ENCODE peak calls at places on chromosomes 3 and 15, in five cellular contexts. U is HAP-1, N is AG09309, B is astrocyte of the spinal cord, F is choroid plexus epithelial cell. J is an unnamed sample.

GRCh38 chr3:146092230-146092629 is 68.8 kb downstream of the PLOD2 start:
- DNase-seq in U (no peak), F (peak), B (peak), N (no peak), J (no peak)

GRCh38 chr3:179541596-179541995 is 21.1 kb upstream of the ACTL6A start:
- DNase-seq in B (no peak), F (no peak), N (no peak), U (no peak), J (no peak)

GRCh38 chr3:156525808-156526207 is 29.1 kb downstream of the SSR3 start:
- DNase-seq in U (no peak), B (no peak), F (no peak), N (no peak), J (no peak)

GRCh38 chr3:114565201-114565600 is 271.4 kb downstream of the TIGIT start:
- DNase-seq in B (no peak), U (no peak), N (no peak), F (no peak), J (no peak)

GRCh38 chr15:40906947-40907802 is 12.9 kb downstream of the VPS18 start:
- DNase-seq in U (peak), F (peak), N (no peak), B (no peak), J (no peak)

GRCh38 chr3:53844262-53845102 is 1.7 kb downstream of the CHDH start:
- DNase-seq in B (no peak), F (no peak), N (no peak), U (no peak), J (no peak)

GRCh38 chr15:50880651-50881114 is 27.8 kb upstream of the AP4E1 start:
- DNase-seq in F (peak), B (peak), U (no peak), N (peak), J (no peak)

GRCh38 chr15:72472907-72473669 is 1.0 kb upstream of the ARIH1 start:
- DNase-seq in F (peak), U (no peak), N (no peak), B (peak), J (no peak)

GRCh38 chr3:189813652-189814245 is 182.6 kb downstream of the TP63 start:
- DNase-seq in F (no peak), B (no peak), N (no peak), U (no peak), J (no peak)

GRCh38 chr3:52532517-52532837 is 1.2 kb downstream of the NT5DC2 start:
- DNase-seq in N (no peak), F (peak), B (peak), U (peak), J (no peak)

GRCh38 chr3:63278171-63278999 is at the start of gene SYNPR:
- DNase-seq in U (no peak), B (no peak), N (no peak), F (no peak), J (no peak)

GRCh38 chr15:99631256-99631655 is 65.5 kb downstream of the MEF2A start:
- DNase-seq in N (no peak), F (no peak), U (no peak), B (no peak), J (no peak)

GRCh38 chr3:153448146-153448870 is 286.3 kb downstream of the RAP2B start:
- DNase-seq in B (no peak), U (no peak), N (no peak), F (no peak), J (no peak)

GRCh38 chr3:178476886-178477285 is 59.4 kb upstream of the KCNMB2 start:
- DNase-seq in B (no peak), F (no peak), U (no peak), N (peak), J (no peak)

GRCh38 chr15:50750227-50750597 is 15.3 kb downstream of the SPPL2A start:
- DNase-seq in U (no peak), B (no peak), F (no peak), N (no peak), J (no peak)

GRCh38 chr15:51168700-51169099 is 74.0 kb upstream of the TNFAIP8L3 start:
- DNase-seq in B (no peak), U (no peak), F (no peak), N (no peak), J (no peak)

GRCh38 chr3:53775834-53776251 is 70.4 kb downstream of the CHDH start:
- DNase-seq in B (no peak), F (no peak), U (peak), N (no peak), J (no peak)

GRCh38 chr3:156685198-156685597 is 10.8 kb downstream of the TIPARP start:
- DNase-seq in U (no peak), F (peak), B (peak), N (no peak), J (no peak)

GRCh38 chr3:52001443-52001974 is 5.8 kb upstream of the RPL29 start:
- DNase-seq in B (peak), F (peak), N (no peak), U (peak), J (peak)

GRCh38 chr3:31613654-31614053 is 80.9 kb downstream of the STT3B start:
- DNase-seq in U (no peak), B (no peak), F (no peak), N (no peak), J (no peak)

GRCh38 chr3:9809615-9810356 is at the start of gene TTLL3:
- DNase-seq in N (no peak), B (peak), U (no peak), F (peak), J (no peak)

GRCh38 chr15:41827290-41827879 is 507 bp upstream of the JMJD7 start:
- DNase-seq in B (no peak), F (no peak), U (peak), N (no peak), J (no peak)

GRCh38 chr3:98733055-98733777 is 29.9 kb upstream of the ST3GAL6 start:
- DNase-seq in B (peak), F (peak), N (no peak), U (peak), J (no peak)

GRCh38 chr15:25786040-25786439 is 77.1 kb downstream of the ATP10A start:
- DNase-seq in B (no peak), N (no peak), F (no peak), U (no peak), J (no peak)

GRCh38 chr3:86208782-86209181 is 782.2 kb downstream of the VGLL3 start:
- DNase-seq in N (no peak), F (no peak), B (no peak), U (no peak), J (no peak)

GRCh38 chr3:30659270-30660127 is 53.1 kb downstream of the TGFBR2 start:
- DNase-seq in N (peak), U (peak), B (peak), F (peak), J (peak)

GRCh38 chr15:89114974-89115373 is 26.7 kb downstream of the ABHD2 start:
- DNase-seq in N (no peak), B (peak), U (no peak), F (peak), J (peak)

GRCh38 chr3:100269410-100270217 is 8.8 kb downstream of the TBC1D23 start:
- DNase-seq in N (peak), U (peak), B (peak), F (peak), J (peak)

GRCh38 chr3:163043074-163043473 is 1546.5 kb downstream of the OTOL1 start:
- DNase-seq in N (no peak), U (peak), F (peak), B (no peak), J (no peak)

GRCh38 chr3:71018794-71019193 is 564.7 kb downstream of the FOXP1 start:
- DNase-seq in N (no peak), U (no peak), B (no peak), F (no peak), J (no peak)

GRCh38 chr3:77141423-77141822 is 101.5 kb downstream of the ROBO2 start:
- DNase-seq in U (no peak), N (no peak), B (no peak), F (no peak), J (no peak)

GRCh38 chr15:58401276-58401675 is 30.5 kb upstream of the LIPC start:
- DNase-seq in B (no peak), N (no peak), F (no peak), U (no peak), J (no peak)

GRCh38 chr15:64288999-64289398 is 67.0 kb downstream of the CSNK1G1 start:
- DNase-seq in N (no peak), B (no peak), U (peak), F (no peak), J (peak)

GRCh38 chr3:66858656-66859381 is 139.3 kb upstream of the KBTBD8 start:
- DNase-seq in N (no peak), U (no peak), B (no peak), F (no peak), J (no peak)

GRCh38 chr15:39878401-39878775 is 41.7 kb downstream of the GPR176 start:
- DNase-seq in F (peak), N (no peak), B (no peak), U (no peak), J (no peak)

GRCh38 chr15:99433026-99433756 is 132.6 kb upstream of the MEF2A start:
- DNase-seq in N (no peak), U (no peak), B (no peak), F (no peak), J (no peak)

GRCh38 chr3:122609798-122610559 is 32.5 kb downstream of the PARP15 start:
- DNase-seq in N (peak), F (peak), U (no peak), B (peak), J (peak)
- H3K4me3 ChIP-seq in N (no peak), F (no peak), U (no peak), B (no peak), J (no peak)

GRCh38 chr3:47440131-47440530 is 35.6 kb downstream of the SCAP start:
- DNase-seq in U (no peak), B (no peak), F (peak), N (no peak), J (no peak)

GRCh38 chr3:47436180-47436579 is 39.6 kb downstream of the SCAP start:
- DNase-seq in U (no peak), F (no peak), N (no peak), B (no peak), J (no peak)

GRCh38 chr3:47444103-47444502 is 31.6 kb downstream of the SCAP start:
- DNase-seq in U (no peak), B (no peak), N (no peak), F (peak), J (no peak)

GRCh38 chr3:47443611-47443995 is 32.1 kb downstream of the SCAP start:
- DNase-seq in U (no peak), B (no peak), N (no peak), F (no peak), J (no peak)

GRCh38 chr3:47441796-47442551 is 33.8 kb downstream of the SCAP start:
- DNase-seq in U (no peak), F (no peak), B (no peak), N (no peak), J (no peak)
- H3K4me3 ChIP-seq in U (no peak), F (no peak), B (no peak), N (no peak), J (no peak)

DNA sequence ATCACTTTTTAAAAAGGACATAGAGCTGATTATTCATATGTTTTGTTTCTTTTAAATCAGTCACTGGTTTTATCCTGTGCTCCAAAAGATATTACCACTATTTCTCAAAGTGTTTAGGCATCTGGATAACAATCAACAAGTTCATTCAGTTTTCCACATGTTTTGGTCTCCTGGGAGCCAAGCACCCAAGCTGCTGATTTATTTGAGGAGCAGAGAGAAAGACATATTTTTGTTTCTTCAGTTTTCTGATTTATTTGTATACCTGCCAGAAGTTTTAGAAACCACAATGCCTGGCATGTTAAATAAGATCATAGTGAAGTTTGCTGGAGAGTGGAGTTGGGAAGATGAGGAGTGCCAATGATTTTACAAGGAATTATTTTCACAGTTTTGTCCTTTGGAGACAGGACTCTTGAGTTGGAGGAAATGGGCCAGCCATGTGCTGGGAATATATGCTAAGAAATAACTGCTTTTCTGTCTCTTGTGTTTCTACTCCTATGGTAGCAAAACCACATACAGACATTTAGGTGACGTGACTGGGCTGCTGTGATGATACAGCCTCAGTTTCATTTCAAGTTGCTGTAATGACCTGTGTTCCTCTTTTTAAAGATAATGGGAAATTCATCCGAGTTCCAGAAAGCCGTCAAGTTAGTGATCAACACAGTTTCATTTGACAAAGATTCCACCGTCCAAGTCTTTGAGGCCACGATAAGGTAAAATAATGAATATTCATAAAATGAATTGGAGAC is 11.7 kb downstream of the EDEM1 start:
- DNase-seq in U (no peak), B (no peak), F (no peak), N (no peak), J (no peak)
- H3K4me3 ChIP-seq in U (no peak), B (no peak), F (no peak), N (no peak), J (no peak)

GRCh38 chr3:72889310-72890165 is 1.7 kb downstream of the GXYLT2 start:
- DNase-seq in F (no peak), N (no peak), U (no peak), B (peak), J (no peak)
- H3K4me3 ChIP-seq in F (peak), N (no peak), U (no peak), B (peak), J (peak)

GRCh38 chr3:184259878-184260570 is 1.3 kb downstream of the CAMK2N2 start:
- DNase-seq in B (no peak), N (no peak), U (peak), F (peak), J (no peak)

GRCh38 chr3:184262927-184263179 is 1.5 kb upstream of the CAMK2N2 start:
- DNase-seq in B (no peak), F (no peak), N (no peak), U (no peak), J (no peak)

GRCh38 chr3:184261270-184262165 is at the start of gene CAMK2N2:
- DNase-seq in F (peak), N (no peak), U (peak), B (peak), J (no peak)

GRCh38 chr3:184260571-184261269 is 633 bp downstream of the CAMK2N2 start:
- DNase-seq in N (no peak), B (no peak), U (peak), F (no peak), J (no peak)

DNA sequence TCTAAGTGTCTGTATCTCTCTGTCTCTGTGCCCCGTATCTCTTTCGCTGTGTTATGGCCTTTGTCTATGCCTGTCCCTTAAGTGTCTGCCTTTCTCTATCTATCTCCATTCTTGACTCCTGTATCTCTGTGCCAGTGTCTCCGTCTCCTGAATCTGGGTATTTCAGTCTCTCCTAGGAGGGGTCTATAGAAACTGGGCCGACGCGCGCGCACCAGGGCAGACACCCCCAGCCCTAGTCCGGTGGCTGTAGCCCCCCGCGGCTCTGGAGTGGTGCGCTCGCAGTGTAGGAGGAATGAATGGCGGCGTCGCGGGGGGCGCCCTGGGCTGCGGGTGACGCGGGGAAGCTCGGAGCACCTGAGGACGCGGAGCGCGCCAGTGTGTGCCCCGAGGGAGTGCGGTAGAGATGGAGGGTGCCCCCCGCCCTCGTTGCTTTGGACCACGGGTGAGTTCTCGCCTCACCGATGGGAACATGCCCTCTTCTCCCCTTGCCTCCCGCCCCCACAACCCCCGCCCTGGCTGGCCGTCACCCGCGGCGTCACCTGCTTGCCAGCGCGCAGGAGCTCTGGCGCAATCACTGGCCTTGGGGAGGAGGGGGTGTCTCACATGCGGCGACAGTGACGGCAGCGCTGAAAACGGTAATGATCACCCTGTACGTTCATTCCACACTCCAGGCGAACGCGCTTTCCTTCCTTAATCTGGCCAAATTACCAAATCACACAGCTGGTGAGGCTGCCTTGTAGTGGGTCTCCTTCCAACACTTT is 993 bp upstream of the CAMK2N2 start:
- DNase-seq in N (no peak), B (no peak), U (no peak), F (no peak), J (no peak)
- H3K4me3 ChIP-seq in N (peak), B (peak), U (peak), F (peak), J (peak)

GRCh38 chr3:134464693-134465385 is 20.9 kb downstream of the ANAPC13 start:
- DNase-seq in N (no peak), B (no peak), U (no peak), F (no peak), J (no peak)
- H3K4me3 ChIP-seq in N (no peak), B (no peak), U (no peak), F (no peak), J (no peak)

DNA sequence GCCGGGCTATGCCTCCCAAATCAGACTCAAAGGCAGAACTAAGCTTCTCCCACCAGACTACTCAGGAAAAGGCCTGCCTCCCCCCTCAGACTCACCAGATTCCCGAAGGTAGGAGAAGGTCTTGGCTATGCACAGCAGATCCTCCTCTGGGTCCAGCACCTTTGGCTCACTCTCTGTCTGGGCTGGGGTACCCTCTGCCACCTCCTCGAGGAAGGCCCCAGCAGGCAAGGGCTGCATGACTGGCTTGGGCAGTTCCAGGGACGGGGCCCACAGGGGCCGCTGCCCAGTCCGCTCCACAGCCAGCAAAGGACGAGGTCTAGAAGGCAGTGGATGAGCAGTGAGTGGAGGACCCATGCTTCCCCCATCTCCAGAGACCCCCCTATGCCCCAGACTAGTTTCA is 3.3 kb downstream of the CISH start:
- DNase-seq in N (no peak), F (no peak), U (no peak), B (no peak), J (no peak)
- H3K4me3 ChIP-seq in N (no peak), F (no peak), U (no peak), B (no peak), J (no peak)

DNA sequence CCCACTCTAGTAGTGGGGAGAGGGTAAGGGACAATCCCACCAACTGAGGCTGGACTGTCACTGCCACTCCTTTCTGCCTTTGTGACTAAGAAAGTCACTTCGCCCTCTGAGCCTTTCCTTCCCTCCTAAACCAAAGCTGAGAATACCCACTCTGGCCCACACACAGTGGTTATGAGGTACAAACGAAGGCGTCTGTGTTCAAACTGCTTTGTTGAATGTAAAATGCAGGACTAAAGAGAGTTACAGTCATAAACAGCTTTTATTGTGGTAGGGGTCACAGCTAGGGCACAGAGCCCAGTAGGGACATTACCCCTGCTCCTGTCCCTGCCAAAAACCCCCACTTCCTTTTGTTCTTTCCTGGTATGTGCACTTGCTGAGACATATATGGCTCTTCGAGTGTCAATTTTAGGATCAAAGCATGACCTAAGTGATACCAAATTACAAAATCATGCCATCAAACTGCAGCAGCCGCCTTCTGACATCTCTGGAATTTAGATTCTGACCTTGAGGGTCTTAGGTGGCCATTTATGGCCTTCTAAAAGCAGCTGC is 45.1 kb downstream of the CTDSPL start:
- DNase-seq in B (no peak), N (no peak), U (no peak), F (no peak), J (no peak)
- H3K4me3 ChIP-seq in B (no peak), N (no peak), U (no peak), F (no peak), J (no peak)

GRCh38 chr3:160052385-160053047 is 63.9 kb downstream of the IL12A start:
- DNase-seq in B (peak), F (peak), N (no peak), U (no peak), J (peak)

GRCh38 chr3:160050019-160050418 is 61.4 kb downstream of the IL12A start:
- DNase-seq in U (no peak), F (no peak), N (no peak), B (no peak), J (no peak)

GRCh38 chr3:160055659-160056058 is 67.0 kb downstream of the IL12A start:
- DNase-seq in F (no peak), B (no peak), U (no peak), N (no peak), J (no peak)

GRCh38 chr3:160049570-160049969 is 60.9 kb downstream of the IL12A start:
- DNase-seq in N (no peak), U (no peak), F (no peak), B (no peak), J (no peak)

DNA sequence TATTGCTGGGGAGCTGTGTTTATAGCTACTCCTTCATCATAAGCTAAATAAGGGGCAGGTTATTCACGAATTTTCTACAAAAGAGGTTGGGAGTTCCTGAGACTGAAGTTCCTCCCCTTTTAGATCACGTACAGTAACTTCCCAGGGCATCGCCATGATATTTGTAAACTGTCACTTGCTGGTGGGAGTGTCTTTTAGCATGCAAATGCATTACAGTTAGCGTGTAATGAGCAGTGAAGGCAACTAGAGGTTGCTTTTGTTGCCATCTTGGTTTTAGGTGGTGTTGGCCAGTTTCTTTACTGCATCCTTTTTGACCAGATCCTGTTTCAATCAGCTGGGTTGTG is 64.4 kb downstream of the IL12A start:
- DNase-seq in B (peak), N (no peak), F (no peak), U (no peak), J (no peak)
- H3K4me3 ChIP-seq in B (peak), N (no peak), F (no peak), U (no peak), J (no peak)

J was measured in astrocyte of the cerebellum.